ENCODE peak calls at places on chromosomes 6 and 20, in five cellular contexts. One of them, this sample, is unnamed.

GRCh38 chr6:158634695-158635426 is 9.7 kb downstream of the DYNLT1 start:
- DNase-seq in activated CD8-positive, alpha-beta memory T cell treated with anti-CD3 and anti-CD28 coated beads for 48 hours: no peak
- DNase-seq in aorta: no peak
- DNase-seq in fibroblast of the aortic adventitia: no peak
- DNase-seq in stimulated activated CD8-positive, alpha-beta memory T cell treated with anti-CD3 and anti-CD28 coated beads, Interleukin-4, amount 100 ng/mL, for 48 hours: peak; percentile 22
- DNase-seq in this sample: no peak

GRCh38 chr20:2801459-2801728 is 967 bp upstream of the CPXM1 start:
- DNase-seq in activated CD8-positive, alpha-beta memory T cell treated with anti-CD3 and anti-CD28 coated beads for 48 hours: no peak
- DNase-seq in aorta: no peak
- DNase-seq in fibroblast of the aortic adventitia: no peak
- DNase-seq in stimulated activated CD8-positive, alpha-beta memory T cell treated with anti-CD3 and anti-CD28 coated beads, Interleukin-4, amount 100 ng/mL, for 48 hours: no peak
- DNase-seq in this sample: no peak

GRCh38 chr6:44286747-44287146 is 16.5 kb downstream of the TMEM151B start:
- DNase-seq in activated CD8-positive, alpha-beta memory T cell treated with anti-CD3 and anti-CD28 coated beads for 48 hours: no peak
- DNase-seq in aorta: no peak
- DNase-seq in fibroblast of the aortic adventitia: no peak
- DNase-seq in stimulated activated CD8-positive, alpha-beta memory T cell treated with anti-CD3 and anti-CD28 coated beads, Interleukin-4, amount 100 ng/mL, for 48 hours: no peak
- DNase-seq in this sample: no peak

GRCh38 chr6:100202417-100203194 is 208.6 kb upstream of the MCHR2 start:
- DNase-seq in activated CD8-positive, alpha-beta memory T cell treated with anti-CD3 and anti-CD28 coated beads for 48 hours: no peak
- DNase-seq in aorta: no peak
- DNase-seq in fibroblast of the aortic adventitia: peak; percentile 98
- DNase-seq in stimulated activated CD8-positive, alpha-beta memory T cell treated with anti-CD3 and anti-CD28 coated beads, Interleukin-4, amount 100 ng/mL, for 48 hours: no peak
- DNase-seq in this sample: no peak

GRCh38 chr6:1580109-1580508 is 29.6 kb upstream of the FOXC1 start:
- DNase-seq in activated CD8-positive, alpha-beta memory T cell treated with anti-CD3 and anti-CD28 coated beads for 48 hours: no peak
- DNase-seq in aorta: no peak
- DNase-seq in fibroblast of the aortic adventitia: peak; percentile 30
- DNase-seq in stimulated activated CD8-positive, alpha-beta memory T cell treated with anti-CD3 and anti-CD28 coated beads, Interleukin-4, amount 100 ng/mL, for 48 hours: no peak
- DNase-seq in this sample: no peak

GRCh38 chr6:126145386-126145785 is 159.0 kb downstream of the TRMT11 start:
- DNase-seq in activated CD8-positive, alpha-beta memory T cell treated with anti-CD3 and anti-CD28 coated beads for 48 hours: no peak
- DNase-seq in aorta: no peak
- DNase-seq in fibroblast of the aortic adventitia: no peak
- DNase-seq in stimulated activated CD8-positive, alpha-beta memory T cell treated with anti-CD3 and anti-CD28 coated beads, Interleukin-4, amount 100 ng/mL, for 48 hours: no peak
- DNase-seq in this sample: no peak

GRCh38 chr6:11773013-11773412 is 5.6 kb downstream of the ADTRP start:
- DNase-seq in activated CD8-positive, alpha-beta memory T cell treated with anti-CD3 and anti-CD28 coated beads for 48 hours: no peak
- DNase-seq in aorta: no peak
- DNase-seq in fibroblast of the aortic adventitia: no peak
- DNase-seq in stimulated activated CD8-positive, alpha-beta memory T cell treated with anti-CD3 and anti-CD28 coated beads, Interleukin-4, amount 100 ng/mL, for 48 hours: no peak
- DNase-seq in this sample: no peak

GRCh38 chr6:105384004-105384403 is 18.9 kb downstream of the PREP start:
- DNase-seq in activated CD8-positive, alpha-beta memory T cell treated with anti-CD3 and anti-CD28 coated beads for 48 hours: no peak
- DNase-seq in aorta: no peak
- DNase-seq in fibroblast of the aortic adventitia: no peak
- DNase-seq in stimulated activated CD8-positive, alpha-beta memory T cell treated with anti-CD3 and anti-CD28 coated beads, Interleukin-4, amount 100 ng/mL, for 48 hours: no peak
- DNase-seq in this sample: no peak

GRCh38 chr20:22248052-22248667 is 336.2 kb downstream of the FOXA2 start:
- DNase-seq in activated CD8-positive, alpha-beta memory T cell treated with anti-CD3 and anti-CD28 coated beads for 48 hours: no peak
- DNase-seq in aorta: no peak
- DNase-seq in fibroblast of the aortic adventitia: peak; percentile 27
- DNase-seq in stimulated activated CD8-positive, alpha-beta memory T cell treated with anti-CD3 and anti-CD28 coated beads, Interleukin-4, amount 100 ng/mL, for 48 hours: no peak
- DNase-seq in this sample: no peak

GRCh38 chr6:150373260-150373701 is 4.5 kb downstream of the IYD start:
- DNase-seq in activated CD8-positive, alpha-beta memory T cell treated with anti-CD3 and anti-CD28 coated beads for 48 hours: no peak
- DNase-seq in aorta: peak; percentile 53
- DNase-seq in fibroblast of the aortic adventitia: peak; percentile 76
- DNase-seq in stimulated activated CD8-positive, alpha-beta memory T cell treated with anti-CD3 and anti-CD28 coated beads, Interleukin-4, amount 100 ng/mL, for 48 hours: no peak
- DNase-seq in this sample: no peak

GRCh38 chr20:40864470-40864869 is 164.2 kb upstream of the TOP1 start:
- DNase-seq in activated CD8-positive, alpha-beta memory T cell treated with anti-CD3 and anti-CD28 coated beads for 48 hours: no peak
- DNase-seq in aorta: no peak
- DNase-seq in fibroblast of the aortic adventitia: no peak
- DNase-seq in stimulated activated CD8-positive, alpha-beta memory T cell treated with anti-CD3 and anti-CD28 coated beads, Interleukin-4, amount 100 ng/mL, for 48 hours: no peak
- DNase-seq in this sample: no peak

GRCh38 chr20:56249244-56249955 is 868 bp downstream of the MC3R start:
- DNase-seq in activated CD8-positive, alpha-beta memory T cell treated with anti-CD3 and anti-CD28 coated beads for 48 hours: no peak
- DNase-seq in aorta: no peak
- DNase-seq in fibroblast of the aortic adventitia: no peak
- DNase-seq in stimulated activated CD8-positive, alpha-beta memory T cell treated with anti-CD3 and anti-CD28 coated beads, Interleukin-4, amount 100 ng/mL, for 48 hours: peak; percentile 62
- DNase-seq in this sample: peak; percentile 4

GRCh38 chr6:39173276-39173675 is 56.0 kb downstream of the KCNK5 start:
- DNase-seq in activated CD8-positive, alpha-beta memory T cell treated with anti-CD3 and anti-CD28 coated beads for 48 hours: no peak
- DNase-seq in aorta: no peak
- DNase-seq in fibroblast of the aortic adventitia: no peak
- DNase-seq in stimulated activated CD8-positive, alpha-beta memory T cell treated with anti-CD3 and anti-CD28 coated beads, Interleukin-4, amount 100 ng/mL, for 48 hours: no peak
- DNase-seq in this sample: no peak

This sample was measured in stimulated activated CD4-positive, alpha-beta T cell treated with anti-CD3 and anti-CD28 coated beads, Interleukin-15, amount 100 ng/mL, for 48 hours.